ENCODE peak calls at places on chromosomes 12 and 14, in four cellular contexts. One of them, this sample, is unnamed.
A peak's percentile ranks its signal among the peaks of the same experiment; 100 is the strongest.

GRCh38 chr14:68667313-68667791 is 125.5 kb downstream of the ZFP36L1 start:
- DNase-seq in NCI-H2081: no peak
- DNase-seq in activated naive CD4-positive, alpha-beta T cell: no peak
- DNase-seq in heart right ventricle: no peak
- DNase-seq in this sample: no peak

GRCh38 chr14:52922656-52923055 is 28.2 kb downstream of the FERMT2 start:
- DNase-seq in NCI-H2081: no peak
- DNase-seq in activated naive CD4-positive, alpha-beta T cell: no peak
- DNase-seq in heart right ventricle: no peak
- DNase-seq in this sample: no peak

GRCh38 chr14:105169776-105170655 is 1.4 kb upstream of the JAG2 start:
- DNase-seq in NCI-H2081: peak; percentile 36
- DNase-seq in activated naive CD4-positive, alpha-beta T cell: no peak
- DNase-seq in heart right ventricle: no peak
- DNase-seq in this sample: no peak

GRCh38 chr14:75840911-75841310 is 140.9 kb downstream of the TGFB3 start:
- DNase-seq in NCI-H2081: no peak
- DNase-seq in activated naive CD4-positive, alpha-beta T cell: no peak
- DNase-seq in heart right ventricle: no peak
- DNase-seq in this sample: no peak

GRCh38 chr14:74504874-74505617 is 11.5 kb downstream of the ISCA2 start:
- DNase-seq in NCI-H2081: no peak
- DNase-seq in activated naive CD4-positive, alpha-beta T cell: no peak
- DNase-seq in heart right ventricle: no peak
- DNase-seq in this sample: no peak

GRCh38 chr12:90233168-90234100 is 524.8 kb upstream of the ATP2B1 start:
- DNase-seq in NCI-H2081: no peak
- DNase-seq in activated naive CD4-positive, alpha-beta T cell: no peak
- DNase-seq in heart right ventricle: no peak
- DNase-seq in this sample: no peak

GRCh38 chr14:99274346-99275221 is 2.6 kb upstream of the BCL11B start:
- DNase-seq in NCI-H2081: peak; percentile 46
- DNase-seq in activated naive CD4-positive, alpha-beta T cell: no peak
- DNase-seq in heart right ventricle: peak; percentile 41
- DNase-seq in this sample: peak; percentile 11

GRCh38 chr12:65742481-65742971 is 81.8 kb upstream of the HMGA2 start:
- DNase-seq in NCI-H2081: no peak
- DNase-seq in activated naive CD4-positive, alpha-beta T cell: no peak
- DNase-seq in heart right ventricle: peak; percentile 22
- DNase-seq in this sample: peak; percentile 56

GRCh38 chr12:115916910-115917668 is 360.4 kb downstream of the MED13L start:
- DNase-seq in NCI-H2081: peak; percentile 67
- DNase-seq in activated naive CD4-positive, alpha-beta T cell: peak; percentile 42
- DNase-seq in heart right ventricle: peak; percentile 68
- DNase-seq in this sample: no peak

GRCh38 chr12:94977766-94978468 is 25.6 kb downstream of the NDUFA12 start:
- DNase-seq in NCI-H2081: no peak
- DNase-seq in activated naive CD4-positive, alpha-beta T cell: no peak
- DNase-seq in heart right ventricle: no peak
- DNase-seq in this sample: no peak

GRCh38 chr12:1925125-1925963 is 6.9 kb upstream of the CACNA2D4 start:
- DNase-seq in NCI-H2081: no peak
- DNase-seq in activated naive CD4-positive, alpha-beta T cell: no peak
- DNase-seq in heart right ventricle: no peak
- DNase-seq in this sample: no peak

GRCh38 chr14:46432516-46432915 is 219.1 kb downstream of the RPL10L start:
- DNase-seq in NCI-H2081: no peak
- DNase-seq in activated naive CD4-positive, alpha-beta T cell: no peak
- DNase-seq in heart right ventricle: no peak
- DNase-seq in this sample: no peak

GRCh38 chr12:68959457-68960161 is 26.6 kb upstream of the CPM start:
- DNase-seq in NCI-H2081: no peak
- DNase-seq in activated naive CD4-positive, alpha-beta T cell: no peak
- DNase-seq in heart right ventricle: no peak
- DNase-seq in this sample: no peak

GRCh38 chr14:35526962-35527361 is 7.0 kb upstream of the INSM2 start:
- DNase-seq in NCI-H2081: no peak
- DNase-seq in activated naive CD4-positive, alpha-beta T cell: no peak
- DNase-seq in heart right ventricle: no peak
- DNase-seq in this sample: no peak

GRCh38 chr14:32370720-32371119 is 41.6 kb downstream of the AKAP6 start:
- DNase-seq in NCI-H2081: no peak
- DNase-seq in activated naive CD4-positive, alpha-beta T cell: no peak
- DNase-seq in heart right ventricle: no peak
- DNase-seq in this sample: peak; percentile 30

GRCh38 chr14:102209224-102209966 is 69.7 kb downstream of the WDR20 start:
- DNase-seq in NCI-H2081: no peak
- DNase-seq in activated naive CD4-positive, alpha-beta T cell: no peak
- DNase-seq in heart right ventricle: no peak
- DNase-seq in this sample: no peak

GRCh38 chr14:50736932-50737419 is 68.9 kb upstream of the SAV1 start:
- DNase-seq in NCI-H2081: no peak
- DNase-seq in activated naive CD4-positive, alpha-beta T cell: no peak
- DNase-seq in heart right ventricle: no peak
- DNase-seq in this sample: no peak

GRCh38 chr14:54715811-54716210 is 148.9 kb downstream of the SAMD4A start:
- DNase-seq in NCI-H2081: no peak
- DNase-seq in activated naive CD4-positive, alpha-beta T cell: no peak
- DNase-seq in heart right ventricle: no peak
- DNase-seq in this sample: no peak

GRCh38 chr14:53109028-53109687 is 44.0 kb downstream of the DDHD1 start:
- DNase-seq in NCI-H2081: no peak
- DNase-seq in activated naive CD4-positive, alpha-beta T cell: no peak
- DNase-seq in heart right ventricle: no peak
- DNase-seq in this sample: no peak